ENCODE peak calls at places on chromosomes 16 and 17, in nine cellular contexts. S is kidney; H is nephron progenitor cell; K is Peyer's patch; M is lung; I is stimulated activated CD8-positive, alpha-beta memory T cell treated with anti-CD3 and anti-CD28 coated beads, Interleukin-7, amount 100 ng/mL, for 1 hour; P is stimulated activated CD4-positive, alpha-beta T cell treated with anti-CD3 and anti-CD28 coated beads, Interleukin-2, amount 100 ng/mL, for 24 hours; G is activated naive CD4-positive, alpha-beta T cell treated with anti-CD3 and anti-CD28 coated beads for 36 hours; Y is body of pancreas. A is an unnamed sample.

GRCh38 chr16:1981972-1982574 is 804 bp upstream of the NOXO1 start:
- DNase-seq in S (no peak), K (no peak), H (no peak), P (no peak), G (no peak), M (no peak), I (no peak), Y (peak; percentile 49), A (no peak)

GRCh38 chr16:14372471-14372870 is 257.6 kb downstream of the PARN start:
- DNase-seq in S (no peak), I (no peak), K (no peak), M (no peak), G (no peak), H (peak; percentile 26), Y (no peak), P (no peak), A (no peak)

GRCh38 chr16:89623511-89624232 is 10.2 kb downstream of the DPEP1 start:
- DNase-seq in G (no peak), I (no peak), M (no peak), Y (no peak), S (no peak), K (no peak), H (no peak), P (no peak), A (peak; percentile 38)

GRCh38 chr17:42895185-42895555 is 5.4 kb upstream of the G6PC1 start:
- DNase-seq in I (no peak), G (no peak), H (no peak), Y (peak; percentile 85), S (peak; percentile 82), K (peak; percentile 69), M (peak; percentile 60), P (no peak), A (peak; percentile 92)

GRCh38 chr16:27430512-27430911 is 28.5 kb downstream of the IL21R start:
- DNase-seq in H (no peak), G (no peak), P (no peak), Y (no peak), K (no peak), M (no peak), S (no peak), I (no peak), A (no peak)

GRCh38 chr16:2715519-2715918 is 4.5 kb downstream of the PRSS27 start:
- DNase-seq in K (peak; percentile 72), P (peak; percentile 80), H (peak; percentile 93), S (peak; percentile 89), I (peak; percentile 68), G (peak; percentile 75), M (peak; percentile 45), Y (peak; percentile 67), A (peak; percentile 28)

GRCh38 chr17:37786481-37786880 is 41.6 kb upstream of the HNF1B start:
- DNase-seq in S (no peak), P (no peak), I (no peak), Y (no peak), K (no peak), H (no peak), G (no peak), M (no peak), A (no peak)

GRCh38 chr17:65013613-65014391 is 42.7 kb downstream of the GNA13 start:
- DNase-seq in S (no peak), H (no peak), K (no peak), M (no peak), I (no peak), P (peak; percentile 18), G (peak; percentile 59), Y (no peak), A (peak; percentile 89)

GRCh38 chr17:18203308-18203707 is 19.7 kb downstream of the ALKBH5 start:
- DNase-seq in M (no peak), I (no peak), Y (no peak), S (no peak), G (no peak), H (no peak), P (no peak), K (peak; percentile 67), A (no peak)

GRCh38 chr16:18931756-18932155 is 5.5 kb upstream of the SMG1 start:
- DNase-seq in M (no peak), P (no peak), I (no peak), H (no peak), Y (peak; percentile 7), S (no peak), K (no peak), G (no peak), A (no peak)

A was measured in fibroblast of mammary gland.